ENCODE peak calls at places on chromosomes 6 and 20, in seven cellular contexts. L, Y, Q, F, W, U and J are unnamed samples.

GRCh38 chr20:10565191-10565921 is 108.4 kb downstream of the JAG1 start:
- DNase-seq in Q (no peak), Y (peak), W (peak), U (no peak), F (no peak), L (peak), J (peak)

GRCh38 chr6:24743265-24743943 is 24.4 kb upstream of the C6orf62 start:
- DNase-seq in Q (peak), L (peak), U (no peak), W (peak), Y (peak), F (no peak), J (peak)

GRCh38 chr20:46113071-46113470 is 5.0 kb upstream of the CD40 start:
- DNase-seq in Y (no peak), U (no peak), L (no peak), W (no peak), F (no peak), Q (no peak), J (no peak)

GRCh38 chr20:7741866-7742265 is 198.4 kb downstream of the HAO1 start:
- DNase-seq in Q (no peak), W (no peak), L (no peak), Y (no peak), F (no peak), U (no peak), J (peak)

GRCh38 chr20:57810511-57811372 is 100.9 kb upstream of the PMEPA1 start:
- DNase-seq in L (no peak), Y (no peak), F (no peak), Q (no peak), W (peak), U (no peak), J (no peak)

GRCh38 chr6:96171112-96171511 is 155.3 kb downstream of the FUT9 start:
- DNase-seq in Y (no peak), F (no peak), U (no peak), W (no peak), L (no peak), Q (no peak), J (no peak)

GRCh38 chr6:106511274-106512047 is 117.8 kb downstream of the RTN4IP1 start:
- DNase-seq in Y (peak), L (no peak), U (no peak), Q (peak), F (no peak), W (no peak), J (peak)

GRCh38 chr20:31760457-31761240 is 21.6 kb downstream of the TPX2 start:
- DNase-seq in Q (no peak), Y (peak), U (no peak), F (no peak), W (peak), L (no peak), J (no peak)

GRCh38 chr6:35473849-35474128 is 5.6 kb downstream of the RPL10A start:
- DNase-seq in L (no peak), W (no peak), Q (no peak), U (no peak), F (no peak), Y (no peak), J (no peak)

GRCh38 chr6:149484733-149485700 is at the start of gene ZC3H12D:
- DNase-seq in Y (no peak), F (no peak), Q (peak), L (no peak), U (peak), W (peak), J (peak)

GRCh38 chr20:12924126-12924525 is 84.6 kb upstream of the SPTLC3 start:
- DNase-seq in F (no peak), Q (no peak), U (no peak), L (no peak), Y (no peak), W (no peak), J (no peak)

GRCh38 chr6:157201083-157201482 is 122.2 kb downstream of the TMEM242 start:
- DNase-seq in L (no peak), F (no peak), U (no peak), Q (no peak), W (no peak), Y (no peak), J (no peak)